ENCODE peak calls at places on chromosomes 1 and 21, in six cellular contexts. A is activated T-cell treated with anti-CD3 and anti-CD28 coated beads, Interleukin-2, amount 50 U/mL, for 72 hours; G is effector memory CD8-positive, alpha-beta T cell; X is omental fat pad; L is Kasumi-1; F is stimulated activated naive CD8-positive, alpha-beta T cell treated with anti-CD3 and anti-CD28 coated beads, Interleukin-15, amount 100 ng/mL, for 72 hours. K is an unnamed sample.

GRCh38 chr1:174040387-174040786 is 18.2 kb upstream of the RC3H1 start:
- DNase-seq in F (no peak), A (no peak), X (no peak), L (no peak), G (no peak), K (peak)

GRCh38 chr1:214718724-214719123 is 115.7 kb downstream of the CENPF start:
- DNase-seq in F (no peak), X (no peak), G (no peak), A (no peak), L (no peak), K (no peak)

GRCh38 chr1:25810341-25811299 is 9.1 kb upstream of the MTFR1L start:
- DNase-seq in A (peak), F (peak), G (peak), X (peak), L (peak), K (peak)

GRCh38 chr21:43357708-43358430 is 69.1 kb downstream of the SIK1 start:
- DNase-seq in G (no peak), F (no peak), L (no peak), A (no peak), X (no peak), K (no peak)

GRCh38 chr1:93615201-93616150 is 66.2 kb downstream of the BCAR3 start:
- DNase-seq in X (no peak), L (no peak), A (peak), F (peak), G (peak), K (peak)

GRCh38 chr1:109186704-109187071 is 27.0 kb upstream of the SARS1 start:
- DNase-seq in L (no peak), F (no peak), G (no peak), X (no peak), A (no peak), K (no peak)

GRCh38 chr21:45334134-45334533 is 46.4 kb upstream of the POFUT2 start:
- DNase-seq in L (no peak), A (no peak), G (no peak), X (no peak), F (no peak), K (no peak)

GRCh38 chr21:37463083-37463780 is 96.7 kb downstream of the DYRK1A start:
- DNase-seq in F (no peak), X (no peak), A (no peak), L (peak), G (no peak), K (no peak)

GRCh38 chr1:61842863-61843514 is 100.7 kb downstream of the PATJ start:
- DNase-seq in G (no peak), L (no peak), X (no peak), F (no peak), A (no peak), K (no peak)

GRCh38 chr1:53043271-53043670 is 18.7 kb upstream of the PODN start:
- DNase-seq in A (no peak), G (no peak), X (no peak), L (no peak), F (no peak), K (no peak)

GRCh38 chr1:186965847-186966246 is 137.1 kb downstream of the PLA2G4A start:
- DNase-seq in X (no peak), F (no peak), A (no peak), G (no peak), L (no peak), K (no peak)

GRCh38 chr1:65459397-65459768 is 38.9 kb downstream of the LEPR start:
- DNase-seq in A (no peak), G (no peak), F (no peak), L (peak), X (no peak), K (no peak)

K was measured in PC-9.